ENCODE peak calls at places on chromosomes 6 and 20, in four cellular contexts. One of them, this sample, is unnamed.

GRCh38 chr6:159117031-159117430 is 52.2 kb upstream of the FNDC1 start:
- DNase-seq in left ventricle myocardium inferior: no peak
- DNase-seq in foreskin fibroblast: peak
- DNase-seq in mucosa of descending colon: no peak
- DNase-seq in this sample: no peak

GRCh38 chr6:52271852-52272460 is 12.6 kb downstream of the MCM3 start:
- DNase-seq in mucosa of descending colon: no peak
- DNase-seq in left ventricle myocardium inferior: no peak
- DNase-seq in foreskin fibroblast: peak
- DNase-seq in this sample: no peak

GRCh38 chr20:43533060-43533459 is 25.6 kb downstream of the L3MBTL1 start:
- DNase-seq in mucosa of descending colon: no peak
- DNase-seq in left ventricle myocardium inferior: no peak
- DNase-seq in foreskin fibroblast: peak
- DNase-seq in this sample: no peak

GRCh38 chr20:50054626-50055511 is 58.1 kb downstream of the UBE2V1 start:
- DNase-seq in foreskin fibroblast: peak
- DNase-seq in mucosa of descending colon: no peak
- DNase-seq in left ventricle myocardium inferior: peak
- DNase-seq in this sample: no peak

GRCh38 chr20:6780414-6780813 is 12.9 kb downstream of the BMP2 start:
- DNase-seq in left ventricle myocardium inferior: no peak
- DNase-seq in mucosa of descending colon: no peak
- DNase-seq in foreskin fibroblast: no peak
- DNase-seq in this sample: no peak

GRCh38 chr6:148438593-148438992 is 96.0 kb downstream of the SASH1 start:
- DNase-seq in mucosa of descending colon: no peak
- DNase-seq in foreskin fibroblast: peak
- DNase-seq in left ventricle myocardium inferior: no peak
- DNase-seq in this sample: no peak

GRCh38 chr6:116111552-116112528 is 11.2 kb downstream of the NT5DC1 start:
- DNase-seq in left ventricle myocardium inferior: no peak
- DNase-seq in foreskin fibroblast: peak
- DNase-seq in mucosa of descending colon: no peak
- DNase-seq in this sample: no peak

GRCh38 chr6:35673755-35674154 is 15.0 kb downstream of the FKBP5 start:
- DNase-seq in foreskin fibroblast: no peak
- DNase-seq in mucosa of descending colon: no peak
- DNase-seq in left ventricle myocardium inferior: no peak
- DNase-seq in this sample: no peak

GRCh38 chr6:53227847-53228246 is 79.2 kb upstream of the GCM1 start:
- DNase-seq in foreskin fibroblast: no peak
- DNase-seq in mucosa of descending colon: no peak
- DNase-seq in left ventricle myocardium inferior: no peak
- DNase-seq in this sample: no peak

GRCh38 chr6:10662742-10663141 is 31.7 kb downstream of the C6orf52 start:
- DNase-seq in left ventricle myocardium inferior: no peak
- DNase-seq in foreskin fibroblast: no peak
- DNase-seq in mucosa of descending colon: no peak
- DNase-seq in this sample: no peak

GRCh38 chr6:167760979-167761793 is 65.5 kb upstream of the AFDN start:
- DNase-seq in foreskin fibroblast: peak
- DNase-seq in mucosa of descending colon: no peak
- DNase-seq in left ventricle myocardium inferior: peak
- DNase-seq in this sample: no peak

GRCh38 chr6:158560787-158561246 is 926 bp downstream of the TMEM181 start:
- DNase-seq in mucosa of descending colon: no peak
- DNase-seq in left ventricle myocardium inferior: no peak
- DNase-seq in foreskin fibroblast: peak
- DNase-seq in this sample: no peak

GRCh38 chr20:21712443-21713059 is 7.1 kb downstream of the PAX1 start:
- DNase-seq in mucosa of descending colon: no peak
- DNase-seq in left ventricle myocardium inferior: no peak
- DNase-seq in foreskin fibroblast: no peak
- DNase-seq in this sample: no peak

GRCh38 chr6:86355271-86355670 is 582.1 kb upstream of the HTR1E start:
- DNase-seq in left ventricle myocardium inferior: no peak
- DNase-seq in mucosa of descending colon: no peak
- DNase-seq in foreskin fibroblast: no peak
- DNase-seq in this sample: no peak

GRCh38 chr20:8640461-8640860 is 428.4 kb upstream of the PLCB4 start:
- DNase-seq in left ventricle myocardium inferior: no peak
- DNase-seq in mucosa of descending colon: no peak
- DNase-seq in foreskin fibroblast: no peak
- DNase-seq in this sample: no peak

GRCh38 chr6:25006565-25007001 is 70.8 kb upstream of the RIPOR2 start:
- DNase-seq in foreskin fibroblast: peak
- DNase-seq in left ventricle myocardium inferior: peak
- DNase-seq in mucosa of descending colon: peak
- DNase-seq in this sample: no peak

GRCh38 chr6:13260831-13261230 is 67.5 kb downstream of the TBC1D7 start:
- DNase-seq in mucosa of descending colon: no peak
- DNase-seq in foreskin fibroblast: no peak
- DNase-seq in left ventricle myocardium inferior: no peak
- DNase-seq in this sample: no peak

GRCh38 chr6:170096191-170096802 is 194.6 kb downstream of the DLL1 start:
- DNase-seq in foreskin fibroblast: no peak
- DNase-seq in mucosa of descending colon: no peak
- DNase-seq in left ventricle myocardium inferior: no peak
- DNase-seq in this sample: no peak

GRCh38 chr6:130935978-130936377 is 108.8 kb downstream of the SMLR1 start:
- DNase-seq in mucosa of descending colon: no peak
- DNase-seq in left ventricle myocardium inferior: no peak
- DNase-seq in foreskin fibroblast: no peak
- DNase-seq in this sample: no peak

GRCh38 chr6:72580281-72580940 is 41.5 kb upstream of the KCNQ5 start:
- DNase-seq in mucosa of descending colon: no peak
- DNase-seq in left ventricle myocardium inferior: no peak
- DNase-seq in foreskin fibroblast: peak
- DNase-seq in this sample: peak

GRCh38 chr6:42744351-42744890 is 1.5 kb downstream of the TBCC start:
- DNase-seq in foreskin fibroblast: peak
- DNase-seq in mucosa of descending colon: no peak
- DNase-seq in left ventricle myocardium inferior: no peak
- DNase-seq in this sample: no peak

GRCh38 chr20:24318569-24319352 is 150.7 kb upstream of the SYNDIG1 start:
- DNase-seq in mucosa of descending colon: no peak
- DNase-seq in left ventricle myocardium inferior: no peak
- DNase-seq in foreskin fibroblast: no peak
- DNase-seq in this sample: no peak

GRCh38 chr6:150118642-150119041 is 24.2 kb upstream of the PPP1R14C start:
- DNase-seq in mucosa of descending colon: no peak
- DNase-seq in left ventricle myocardium inferior: no peak
- DNase-seq in foreskin fibroblast: no peak
- DNase-seq in this sample: no peak

GRCh38 chr6:125083684-125083990 is 69.9 kb upstream of the TPD52L1 start:
- DNase-seq in mucosa of descending colon: no peak
- DNase-seq in left ventricle myocardium inferior: no peak
- DNase-seq in foreskin fibroblast: no peak
- DNase-seq in this sample: no peak

GRCh38 chr6:38739532-38739931 is 24.4 kb downstream of the DNAH8 start:
- DNase-seq in foreskin fibroblast: no peak
- DNase-seq in left ventricle myocardium inferior: no peak
- DNase-seq in mucosa of descending colon: no peak
- DNase-seq in this sample: no peak

GRCh38 chr6:26125015-26125690 is 37.9 kb downstream of the HFE start:
- DNase-seq in left ventricle myocardium inferior: no peak
- DNase-seq in mucosa of descending colon: no peak
- DNase-seq in foreskin fibroblast: peak
- DNase-seq in this sample: no peak

GRCh38 chr6:34182751-34183531 is 37.1 kb upstream of the GRM4 start:
- DNase-seq in foreskin fibroblast: no peak
- DNase-seq in left ventricle myocardium inferior: no peak
- DNase-seq in mucosa of descending colon: no peak
- DNase-seq in this sample: no peak

GRCh38 chr6:132359891-132360290 is 41.4 kb downstream of the MOXD1 start:
- DNase-seq in mucosa of descending colon: no peak
- DNase-seq in foreskin fibroblast: no peak
- DNase-seq in left ventricle myocardium inferior: no peak
- DNase-seq in this sample: no peak

GRCh38 chr6:99348823-99349619 is 453 bp downstream of the FAXC start:
- DNase-seq in mucosa of descending colon: no peak
- DNase-seq in foreskin fibroblast: peak
- DNase-seq in left ventricle myocardium inferior: no peak
- DNase-seq in this sample: no peak

GRCh38 chr20:61940976-61941720 is 124.5 kb downstream of the TAF4 start:
- DNase-seq in left ventricle myocardium inferior: peak
- DNase-seq in mucosa of descending colon: peak
- DNase-seq in foreskin fibroblast: no peak
- DNase-seq in this sample: no peak

GRCh38 chr6:346389-347030 is 45.0 kb upstream of the IRF4 start:
- DNase-seq in left ventricle myocardium inferior: no peak
- DNase-seq in foreskin fibroblast: peak
- DNase-seq in mucosa of descending colon: no peak
- DNase-seq in this sample: no peak

GRCh38 chr6:134447423-134447822 is 129.5 kb upstream of the SGK1 start:
- DNase-seq in left ventricle myocardium inferior: no peak
- DNase-seq in foreskin fibroblast: peak
- DNase-seq in mucosa of descending colon: no peak
- DNase-seq in this sample: no peak

GRCh38 chr20:3077618-3078134 is 6.3 kb downstream of the OXT start:
- DNase-seq in mucosa of descending colon: no peak
- DNase-seq in foreskin fibroblast: no peak
- DNase-seq in left ventricle myocardium inferior: no peak
- DNase-seq in this sample: no peak

GRCh38 chr6:151624071-151624470 is 130.3 kb downstream of the CCDC170 start:
- DNase-seq in left ventricle myocardium inferior: no peak
- DNase-seq in foreskin fibroblast: no peak
- DNase-seq in mucosa of descending colon: no peak
- DNase-seq in this sample: no peak

GRCh38 chr20:38168791-38169589 is 3.9 kb upstream of the TGM2 start:
- DNase-seq in foreskin fibroblast: no peak
- DNase-seq in left ventricle myocardium inferior: no peak
- DNase-seq in mucosa of descending colon: peak
- DNase-seq in this sample: no peak

GRCh38 chr20:12847862-12848261 is 160.9 kb upstream of the SPTLC3 start:
- DNase-seq in foreskin fibroblast: no peak
- DNase-seq in mucosa of descending colon: no peak
- DNase-seq in left ventricle myocardium inferior: no peak
- DNase-seq in this sample: no peak

GRCh38 chr6:68071740-68072139 is 563.3 kb upstream of the ADGRB3 start:
- DNase-seq in foreskin fibroblast: peak
- DNase-seq in left ventricle myocardium inferior: no peak
- DNase-seq in mucosa of descending colon: no peak
- DNase-seq in this sample: no peak

GRCh38 chr6:113837170-113837569 is 20.0 kb upstream of the MARCKS start:
- DNase-seq in mucosa of descending colon: no peak
- DNase-seq in foreskin fibroblast: no peak
- DNase-seq in left ventricle myocardium inferior: no peak
- DNase-seq in this sample: no peak

GRCh38 chr20:59137532-59137931 is 26.1 kb upstream of the ZNF831 start:
- DNase-seq in left ventricle myocardium inferior: peak
- DNase-seq in foreskin fibroblast: no peak
- DNase-seq in mucosa of descending colon: peak
- DNase-seq in this sample: no peak

DNA sequence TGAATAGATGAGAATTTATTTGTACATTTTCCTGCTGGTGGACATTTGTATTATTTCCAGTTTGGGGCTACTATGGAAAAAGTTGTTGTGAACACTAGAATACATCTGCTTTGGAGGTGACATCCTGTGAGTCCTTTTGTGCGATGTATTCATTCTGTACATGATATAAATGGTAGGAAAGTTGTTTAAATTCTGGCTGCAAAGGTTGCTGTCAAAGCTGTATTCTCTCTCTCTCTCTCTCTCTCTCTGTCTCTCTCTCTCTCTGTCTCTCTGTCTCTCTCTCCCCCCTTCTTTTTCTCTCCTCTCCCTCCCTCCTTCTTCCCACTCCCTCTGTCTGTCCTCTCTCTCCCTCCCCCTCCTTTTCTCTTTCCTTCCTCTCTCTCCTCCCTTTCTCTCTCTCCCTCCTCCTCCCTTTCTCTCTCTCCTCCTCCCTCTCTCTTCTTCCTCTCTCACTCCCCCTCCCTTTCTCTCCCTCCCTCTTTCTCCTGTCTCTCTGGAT is 25.3 kb downstream of the SLC13A3 start:
- DNase-seq in left ventricle myocardium inferior: no peak
- DNase-seq in mucosa of descending colon: no peak
- DNase-seq in foreskin fibroblast: no peak
- DNase-seq in this sample: no peak
- TF ChIP-seq CTCF in left ventricle myocardium inferior: no peak
- TF ChIP-seq CTCF in mucosa of descending colon: no peak
- TF ChIP-seq CTCF in foreskin fibroblast: no peak
- TF ChIP-seq CTCF in this sample: no peak

DNA sequence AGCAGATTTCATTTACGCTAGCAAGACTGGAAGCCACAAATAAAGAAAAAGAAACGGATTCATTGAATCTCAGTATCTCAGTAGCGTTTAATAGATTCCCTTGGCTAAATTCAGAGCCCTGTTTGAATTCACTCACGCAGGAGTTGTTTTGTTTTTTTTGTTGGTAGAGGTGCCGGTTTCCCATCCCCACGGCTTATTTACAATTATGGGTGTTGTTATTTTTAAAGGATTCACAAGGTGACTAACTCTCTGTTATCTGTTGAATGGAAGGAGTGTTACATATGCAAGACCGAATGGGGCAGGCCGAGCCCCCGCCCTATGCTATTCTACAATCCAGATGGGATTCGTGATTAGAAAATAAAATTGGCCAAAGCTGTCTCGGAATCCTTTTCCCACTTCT is 2.3 kb upstream of the INSM1 start:
- DNase-seq in left ventricle myocardium inferior: no peak
- DNase-seq in mucosa of descending colon: no peak
- DNase-seq in foreskin fibroblast: no peak
- DNase-seq in this sample: no peak
- H3K4me3 ChIP-seq in left ventricle myocardium inferior: no peak
- H3K4me3 ChIP-seq in mucosa of descending colon: no peak
- H3K4me3 ChIP-seq in foreskin fibroblast: no peak
- H3K4me3 ChIP-seq in this sample: no peak

GRCh38 chr6:5998741-5999687 is 7.7 kb downstream of the NRN1 start:
- DNase-seq in left ventricle myocardium inferior: peak
- DNase-seq in mucosa of descending colon: peak
- DNase-seq in foreskin fibroblast: peak
- DNase-seq in this sample: no peak
- TF ChIP-seq CTCF in left ventricle myocardium inferior: peak
- TF ChIP-seq CTCF in mucosa of descending colon: no peak
- TF ChIP-seq CTCF in foreskin fibroblast: no peak
- TF ChIP-seq CTCF in this sample: no peak

GRCh38 chr6:36734486-36735060 is 36.9 kb downstream of the RAB44 start:
- DNase-seq in left ventricle myocardium inferior: no peak
- DNase-seq in foreskin fibroblast: no peak
- DNase-seq in mucosa of descending colon: peak
- DNase-seq in this sample: no peak
- H3K4me3 ChIP-seq in left ventricle myocardium inferior: peak
- H3K4me3 ChIP-seq in foreskin fibroblast: peak
- H3K4me3 ChIP-seq in mucosa of descending colon: no peak
- H3K4me3 ChIP-seq in this sample: peak